ENCODE peak calls at places on chromosome 7, in ten cellular contexts. H is heart right ventricle, J is lower leg skin, M is choroid plexus epithelial cell, L is fibroblast of lung, B is fibroblast of mammary gland, F is glutamatergic neuron, S is psoas muscle, U is H9, D is mucosa of descending colon. G is an unnamed sample.

GRCh38 chr7:135723411-135723810 is 4.6 kb downstream of the SLC13A4 start:
- DNase-seq in J (no peak), M (no peak), S (no peak), U (no peak), F (no peak), D (no peak), B (no peak), L (no peak), H (no peak), G (no peak)

GRCh38 chr7:98354511-98355249 is 46.2 kb downstream of the BAIAP2L1 start:
- DNase-seq in D (peak; percentile 84), M (peak; percentile 87), F (no peak), U (peak; percentile 57), H (no peak), L (peak; percentile 91), B (peak; percentile 76), S (no peak), J (no peak), G (no peak)

GRCh38 chr7:66239467-66239856 is 34.3 kb downstream of the TPST1 start:
- DNase-seq in H (no peak), B (no peak), U (no peak), J (no peak), L (peak; percentile 74), D (no peak), F (no peak), M (peak; percentile 33), S (no peak), G (no peak)

GRCh38 chr7:24457215-24457549 is 116.1 kb upstream of the PALS2 start:
- DNase-seq in L (no peak), U (no peak), B (no peak), S (no peak), H (no peak), D (no peak), M (no peak), J (no peak), F (no peak), G (no peak)

GRCh38 chr7:125516194-125516593 is 586.6 kb upstream of the POT1 start:
- DNase-seq in D (no peak), B (no peak), S (no peak), U (no peak), M (no peak), H (no peak), F (peak; percentile 34), L (no peak), J (no peak), G (no peak)

GRCh38 chr7:31663072-31663471 is 23.9 kb upstream of the PPP1R17 start:
- DNase-seq in F (peak; percentile 46), U (peak; percentile 87), L (no peak), H (no peak), S (no peak), B (no peak), D (no peak), M (no peak), J (no peak), G (peak; percentile 39)

GRCh38 chr7:134197342-134197741 is 70.2 kb downstream of the LRGUK start:
- DNase-seq in S (no peak), D (no peak), B (no peak), J (no peak), U (no peak), M (no peak), F (no peak), H (no peak), L (no peak), G (no peak)

GRCh38 chr7:107559864-107560263 is 3.9 kb downstream of the COG5 start:
- DNase-seq in J (no peak), S (no peak), M (peak; percentile 81), H (no peak), D (no peak), U (no peak), F (no peak), L (peak; percentile 80), B (peak; percentile 79), G (no peak)

GRCh38 chr7:155808551-155809331 is 3.5 kb downstream of the SHH start:
- DNase-seq in D (peak; percentile 67), U (no peak), J (no peak), H (no peak), S (no peak), B (no peak), F (peak; percentile 55), L (no peak), M (no peak), G (peak; percentile 47)

GRCh38 chr7:15832996-15833395 is 146.5 kb upstream of the MEOX2 start:
- DNase-seq in D (no peak), B (peak; percentile 53), H (peak; percentile 60), F (no peak), U (no peak), M (peak; percentile 11), J (peak; percentile 88), L (no peak), S (no peak), G (no peak)

GRCh38 chr7:47454066-47454950 is 127.6 kb downstream of the TNS3 start:
- DNase-seq in B (peak; percentile 50), H (no peak), F (no peak), U (no peak), S (peak; percentile 32), L (no peak), J (no peak), M (no peak), D (no peak), G (no peak)

GRCh38 chr7:69213882-69214281 is 384.4 kb upstream of the AUTS2 start:
- DNase-seq in J (peak; percentile 5), L (peak; percentile 34), U (no peak), B (no peak), M (no peak), H (no peak), F (no peak), S (no peak), D (no peak), G (no peak)

DNA sequence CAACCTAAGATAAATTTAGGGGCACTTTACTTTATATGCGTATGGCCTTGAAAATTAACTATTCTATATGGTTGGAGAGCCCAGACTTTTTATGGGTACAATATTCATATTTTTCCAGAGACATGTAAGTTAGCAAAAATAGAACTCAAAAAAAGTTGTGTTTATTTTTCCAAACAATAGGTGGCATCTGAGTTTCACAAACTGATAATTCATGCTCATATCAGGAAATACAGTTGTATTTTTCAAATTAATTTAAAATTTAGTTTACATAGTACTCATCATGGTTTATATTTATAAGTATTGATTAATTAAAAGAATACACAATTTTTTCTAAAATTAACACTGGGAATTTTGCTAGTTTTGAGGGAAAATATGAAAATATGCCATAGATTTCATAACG is 34.6 kb downstream of the ANKRD7 start:
- DNase-seq in U (no peak), F (no peak), H (no peak), D (no peak), M (peak; percentile 22), L (no peak), J (no peak), S (no peak), B (no peak), G (no peak)
- TF ChIP-seq CTCF in U (no peak), F (no peak), H (no peak), D (no peak), M (peak; percentile 5), L (no peak), J (no peak), S (no peak), B (no peak), G (no peak)

GRCh38 chr7:84188811-84189405 is 5.7 kb downstream of the SEMA3A start:
- DNase-seq in F (no peak), H (no peak), J (no peak), M (peak; percentile 64), U (no peak), S (no peak), L (no peak), B (no peak), D (no peak), G (no peak)
- TF ChIP-seq CTCF in F (peak; percentile 29), H (peak; percentile 48), J (no peak), M (peak; percentile 64), U (peak; percentile 63), S (no peak), L (peak; percentile 69), B (peak; percentile 46), D (no peak), G (no peak)

GRCh38 chr7:43479042-43479441 is 103.9 kb upstream of the STK17A start:
- DNase-seq in B (no peak), S (no peak), J (no peak), L (no peak), U (no peak), H (no peak), F (no peak), D (no peak), M (no peak), G (no peak)
- TF ChIP-seq CTCF in B (peak; percentile 11), S (no peak), J (no peak), L (no peak), U (peak; percentile 31), H (no peak), F (no peak), D (no peak), M (peak; percentile 24), G (no peak)

GRCh38 chr7:81924494-81924893 is 154.6 kb upstream of the HGF start:
- DNase-seq in D (no peak), L (no peak), B (no peak), F (no peak), J (no peak), U (no peak), S (no peak), H (no peak), M (no peak), G (no peak)

GRCh38 chr7:81934596-81935301 is 164.9 kb upstream of the HGF start:
- DNase-seq in L (no peak), U (no peak), J (no peak), H (no peak), F (no peak), S (no peak), D (no peak), B (no peak), M (no peak), G (no peak)

GRCh38 chr7:81926154-81926553 is 156.3 kb upstream of the HGF start:
- DNase-seq in H (no peak), F (no peak), J (no peak), M (no peak), B (peak; percentile 53), L (peak; percentile 33), U (no peak), D (no peak), S (no peak), G (no peak)

GRCh38 chr7:81925530-81925929 is 155.7 kb upstream of the HGF start:
- DNase-seq in U (no peak), F (no peak), M (no peak), H (no peak), S (no peak), J (no peak), B (no peak), L (no peak), D (no peak), G (no peak)

DNA sequence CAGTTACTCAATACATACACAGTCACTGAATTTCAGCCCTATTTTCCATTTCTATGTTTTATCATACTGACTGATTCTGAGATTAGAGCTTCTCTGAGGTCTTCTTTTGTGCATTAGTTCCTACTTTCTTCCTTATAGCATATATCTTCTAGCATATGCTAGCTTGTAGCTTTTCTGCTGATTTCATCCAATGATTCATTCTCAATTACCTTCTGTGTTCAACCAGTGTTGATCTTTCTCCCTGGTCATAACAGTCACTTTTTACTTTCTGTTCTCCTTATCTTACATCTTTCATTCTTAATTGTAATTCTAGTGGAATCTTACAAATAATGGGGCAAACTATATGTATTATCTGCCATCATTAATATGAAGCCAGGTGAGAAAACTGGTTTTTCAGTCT is 159.5 kb upstream of the HGF start:
- DNase-seq in J (no peak), M (peak; percentile 36), S (no peak), L (peak; percentile 43), F (no peak), H (no peak), D (no peak), B (peak; percentile 36), U (no peak), G (no peak)
- TF ChIP-seq CTCF in J (no peak), M (no peak), S (no peak), L (no peak), F (no peak), H (no peak), D (no peak), B (no peak), U (no peak), G (no peak)